ENCODE peak calls at places on chromosomes 11 and 22, in nine cellular contexts. U is right lobe of liver, W is PC-3, H is lower lobe of right lung, V is body of pancreas, Y is psoas muscle, I is mesendoderm, B is left ventricle myocardium inferior, M is cardiac muscle cell. Z is an unnamed sample. For H3K36me3, the result is how much of the 10 kb centered on the place peaks cover.

GRCh38 chr11:3163241-3163981 is 1.7 kb downstream of the OSBPL5 start:
- DNase-seq in U (peak), W (no peak), H (peak), V (no peak), Y (peak), I (peak), B (peak), M (no peak), Z (no peak)

GRCh38 chr11:68961245-68961644 is 19.5 kb downstream of the MRGPRD start:
- DNase-seq in U (no peak), W (peak), H (peak), V (no peak), Y (no peak), I (no peak), B (no peak), M (no peak), Z (no peak)

GRCh38 chr11:82229346-82229745 is 504.3 kb downstream of the FAM181B start:
- DNase-seq in U (no peak), W (peak), H (no peak), V (no peak), Y (no peak), I (peak), B (no peak), M (peak), Z (no peak)

GRCh38 chr11:18324381-18324780 is 2.0 kb downstream of the GTF2H1 start:
- DNase-seq in U (no peak), W (no peak), H (no peak), V (no peak), Y (no peak), I (peak), B (no peak), M (no peak), Z (no peak)

GRCh38 chr22:43631846-43632245 is 180.3 kb downstream of the EFCAB6 start:
- DNase-seq in U (no peak), W (no peak), H (no peak), V (no peak), Y (no peak), I (no peak), B (no peak), M (no peak), Z (no peak)

GRCh38 chr22:32992821-32993220 is 65.4 kb downstream of the SYN3 start:
- DNase-seq in U (no peak), W (no peak), H (no peak), V (no peak), Y (no peak), I (no peak), B (no peak), M (no peak), Z (no peak)

GRCh38 chr11:123801765-123802164 is 4.4 kb downstream of the OR6M1 start:
- DNase-seq in U (no peak), W (no peak), H (no peak), V (no peak), Y (no peak), I (no peak), B (no peak), M (no peak), Z (no peak)

GRCh38 chr11:66850235-66850587 is 6.7 kb upstream of the LRFN4 start:
- DNase-seq in U (no peak), W (no peak), H (no peak), V (no peak), Y (no peak), I (no peak), B (no peak), M (no peak), Z (no peak)

GRCh38 chr11:73454987-73455386 is 78.8 kb downstream of the RELT start:
- DNase-seq in U (no peak), W (no peak), H (no peak), V (no peak), Y (no peak), I (no peak), B (no peak), M (no peak), Z (no peak)

GRCh38 chr11:111631666-111632039 is 29.4 kb downstream of the SIK2 start:
- DNase-seq in U (no peak), W (peak), H (no peak), V (no peak), Y (no peak), I (peak), B (no peak), M (peak), Z (no peak)

GRCh38 chr11:77590194-77590591 is 440 bp downstream of the AQP11 start:
- DNase-seq in U (peak), W (peak), H (no peak), V (peak), Y (no peak), I (peak), B (peak), M (peak), Z (peak)

GRCh38 chr22:36594569-36594968 is 65.6 kb upstream of the EIF3D start:
- DNase-seq in U (no peak), W (no peak), H (no peak), V (no peak), Y (no peak), I (no peak), B (no peak), M (no peak), Z (no peak)

GRCh38 chr22:33921576-33922181 is 1.4 kb upstream of the LARGE1 start:
- DNase-seq in U (peak), W (no peak), H (peak), V (peak), Y (peak), I (peak), B (peak), M (peak), Z (peak)

GRCh38 chr22:36298601-36299000 is 45.7 kb downstream of the APOL1 start:
- DNase-seq in U (no peak), W (no peak), H (no peak), V (no peak), Y (no peak), I (no peak), B (no peak), M (no peak), Z (no peak)

GRCh38 chr11:225734-226453 is 10.2 kb downstream of the SIRT3 start:
- DNase-seq in U (no peak), W (no peak), H (no peak), V (no peak), Y (no peak), I (no peak), B (no peak), M (peak), Z (peak)

GRCh38 chr22:19756288-19757128 is 4.1 kb upstream of the TBX1 start:
- DNase-seq in U (peak), W (peak), H (peak), V (peak), Y (no peak), I (peak), B (no peak), M (no peak), Z (peak)

GRCh38 chr11:88101881-88102594 is 73.2 kb downstream of the RAB38 start:
- DNase-seq in U (no peak), W (no peak), H (no peak), V (no peak), Y (no peak), I (no peak), B (no peak), M (no peak), Z (no peak)

GRCh38 chr22:20429254-20430100 is 8.1 kb downstream of the SCARF2 start:
- DNase-seq in U (peak), W (no peak), H (peak), V (peak), Y (no peak), I (peak), B (peak), M (no peak), Z (no peak)

GRCh38 chr22:43094551-43094950 is 5.4 kb upstream of the TTLL1 start:
- DNase-seq in U (no peak), W (no peak), H (no peak), V (no peak), Y (no peak), I (no peak), B (no peak), M (no peak), Z (no peak)

GRCh38 chr11:109421981-109422590 is at the start of gene C11orf87:
- DNase-seq in U (no peak), W (no peak), H (peak), V (no peak), Y (no peak), I (peak), B (no peak), M (peak), Z (peak)

GRCh38 chr11:101436511-101437142 is 147.2 kb downstream of the TRPC6 start:
- DNase-seq in U (no peak), W (peak), H (no peak), V (peak), Y (no peak), I (peak), B (no peak), M (peak), Z (peak)

GRCh38 chr11:9276571-9276970 is 11.4 kb upstream of the DENND5A start:
- DNase-seq in U (no peak), W (peak), H (no peak), V (no peak), Y (no peak), I (no peak), B (no peak), M (no peak), Z (peak)

GRCh38 chr11:1874406-1875092 is 17.1 kb downstream of the PRR33 start:
- DNase-seq in U (peak), W (no peak), H (peak), V (no peak), Y (peak), I (no peak), B (peak), M (no peak), Z (no peak)

GRCh38 chr11:46903846-46904245 is 14.5 kb downstream of the LRP4 start:
- DNase-seq in U (no peak), W (no peak), H (no peak), V (no peak), Y (no peak), I (no peak), B (peak), M (no peak), Z (no peak)

GRCh38 chr22:42685941-42686666 is 34.6 kb downstream of the A4GALT start:
- DNase-seq in U (no peak), W (no peak), H (no peak), V (no peak), Y (peak), I (no peak), B (peak), M (no peak), Z (no peak)

GRCh38 chr11:16669799-16670415 is 68.5 kb upstream of the C11orf58 start:
- DNase-seq in U (no peak), W (peak), H (no peak), V (no peak), Y (no peak), I (peak), B (no peak), M (peak), Z (no peak)

GRCh38 chr11:66902486-66903177 is 45.8 kb downstream of the LRFN4 start:
- DNase-seq in U (no peak), W (no peak), H (no peak), V (no peak), Y (no peak), I (no peak), B (no peak), M (no peak), Z (no peak)

GRCh38 chr11:31059529-31059928 is 310.0 kb downstream of the DCDC1 start:
- DNase-seq in U (no peak), W (no peak), H (no peak), V (no peak), Y (no peak), I (no peak), B (no peak), M (no peak), Z (no peak)

GRCh38 chr11:104841185-104841584 is 57.1 kb downstream of the CASP12 start:
- DNase-seq in U (no peak), W (no peak), H (no peak), V (no peak), Y (no peak), I (peak), B (no peak), M (no peak), Z (no peak)

GRCh38 chr11:28969832-28970231 is 861.6 kb downstream of the METTL15 start:
- DNase-seq in U (no peak), W (no peak), H (no peak), V (no peak), Y (no peak), I (peak), B (no peak), M (no peak), Z (no peak)

GRCh38 chr11:2587132-2587930 is 112.5 kb downstream of the KCNQ1OT1 start:
- DNase-seq in U (no peak), W (no peak), H (peak), V (peak), Y (peak), I (no peak), B (peak), M (no peak), Z (peak)

GRCh38 chr11:43282607-43283440 is 29.0 kb upstream of the API5 start:
- DNase-seq in U (peak), W (peak), H (peak), V (peak), Y (no peak), I (peak), B (peak), M (peak), Z (peak)

GRCh38 chr11:76259299-76259908 is 53.1 kb upstream of the WNT11 start:
- DNase-seq in U (no peak), W (peak), H (no peak), V (no peak), Y (no peak), I (no peak), B (no peak), M (no peak), Z (no peak)

GRCh38 chr11:118274184-118274583 is 10.1 kb upstream of the MPZL2 start:
- DNase-seq in U (no peak), W (peak), H (no peak), V (no peak), Y (no peak), I (no peak), B (no peak), M (no peak), Z (no peak)
- H3K27ac ChIP-seq in U (no peak), W (no peak), H (no peak), V (no peak), Y (no peak), I (no peak), B (no peak), M (no peak), Z (no peak)

GRCh38 chr11:12160680-12161079 is 50.3 kb downstream of the MICAL2 start:
- DNase-seq in U (no peak), W (no peak), H (peak), V (no peak), Y (no peak), I (no peak), B (no peak), M (peak), Z (peak)
- H3K36me3 ChIP-seq in U (under half), W (under half), H (under half), V (under half), Y (under half), I (under half), B (under half), M (under half), Z (under half)

GRCh38 chr11:114237321-114238280 is 58.6 kb upstream of the NNMT start:
- DNase-seq in U (no peak), W (peak), H (no peak), V (no peak), Y (no peak), I (no peak), B (no peak), M (no peak), Z (no peak)

GRCh38 chr11:114236829-114237228 is 59.4 kb upstream of the NNMT start:
- DNase-seq in U (no peak), W (no peak), H (no peak), V (no peak), Y (no peak), I (no peak), B (no peak), M (peak), Z (no peak)

GRCh38 chr11:114243461-114244372 is 52.5 kb upstream of the NNMT start:
- DNase-seq in U (no peak), W (no peak), H (no peak), V (no peak), Y (peak), I (no peak), B (peak), M (no peak), Z (no peak)

GRCh38 chr11:114242032-114242431 is 54.2 kb upstream of the NNMT start:
- DNase-seq in U (no peak), W (no peak), H (no peak), V (no peak), Y (no peak), I (no peak), B (no peak), M (no peak), Z (no peak)

DNA sequence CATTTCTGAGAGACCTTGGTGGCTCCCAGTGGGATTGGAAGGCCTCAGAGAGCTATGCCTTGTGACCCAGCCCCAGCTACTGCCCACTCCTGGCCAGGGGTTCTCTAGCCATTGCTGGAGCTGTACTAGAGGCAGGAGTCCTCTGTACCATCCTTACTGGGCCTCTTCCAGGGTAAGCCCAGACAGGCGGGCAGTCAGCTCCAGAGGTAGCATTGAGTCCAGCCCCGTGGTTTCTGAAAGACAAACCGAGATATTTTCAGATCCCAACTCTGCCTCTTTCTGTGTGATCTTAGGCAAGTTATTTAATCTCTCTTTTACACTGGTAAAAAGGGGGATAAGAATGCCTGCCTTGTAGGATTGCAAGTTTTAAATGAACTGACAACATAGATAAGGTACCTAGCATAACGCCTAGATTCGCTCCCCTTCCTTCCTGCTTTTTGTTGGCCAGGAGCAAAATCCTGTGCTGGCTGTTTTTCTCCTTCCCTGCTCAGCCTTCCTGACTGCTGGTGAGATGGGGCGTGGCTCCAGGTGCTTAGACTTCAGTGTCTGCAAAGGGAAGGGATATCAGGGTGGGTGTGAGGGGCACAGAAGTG is 56.5 kb upstream of the NNMT start:
- DNase-seq in U (no peak), W (no peak), H (no peak), V (no peak), Y (no peak), I (no peak), B (no peak), M (no peak), Z (no peak)
- H3K27ac ChIP-seq in U (no peak), W (no peak), H (no peak), V (no peak), Y (peak), I (no peak), B (peak), M (no peak), Z (peak)

GRCh38 chr11:65623177-65623576 is 7.6 kb downstream of the PCNX3 start:
- DNase-seq in U (no peak), W (no peak), H (no peak), V (no peak), Y (no peak), I (no peak), B (no peak), M (no peak), Z (no peak)
- H3K36me3 ChIP-seq in U (under half), W (half or more), H (half or more), V (under half), Y (under half), I (under half), B (half or more), M (under half), Z (half or more)

GRCh38 chr11:116605543-116605942 is 167.2 kb downstream of the BUD13 start:
- DNase-seq in U (peak), W (peak), H (no peak), V (peak), Y (no peak), I (peak), B (no peak), M (peak), Z (peak)

GRCh38 chr11:116603783-116604323 is 168.9 kb downstream of the BUD13 start:
- DNase-seq in U (no peak), W (no peak), H (no peak), V (no peak), Y (no peak), I (no peak), B (no peak), M (no peak), Z (peak)

GRCh38 chr11:116607027-116607426 is 165.8 kb downstream of the BUD13 start:
- DNase-seq in U (no peak), W (no peak), H (no peak), V (no peak), Y (no peak), I (no peak), B (no peak), M (no peak), Z (peak)

GRCh38 chr11:116602637-116602942 is 170.2 kb downstream of the BUD13 start:
- DNase-seq in U (no peak), W (no peak), H (no peak), V (no peak), Y (no peak), I (peak), B (no peak), M (peak), Z (peak)

DNA sequence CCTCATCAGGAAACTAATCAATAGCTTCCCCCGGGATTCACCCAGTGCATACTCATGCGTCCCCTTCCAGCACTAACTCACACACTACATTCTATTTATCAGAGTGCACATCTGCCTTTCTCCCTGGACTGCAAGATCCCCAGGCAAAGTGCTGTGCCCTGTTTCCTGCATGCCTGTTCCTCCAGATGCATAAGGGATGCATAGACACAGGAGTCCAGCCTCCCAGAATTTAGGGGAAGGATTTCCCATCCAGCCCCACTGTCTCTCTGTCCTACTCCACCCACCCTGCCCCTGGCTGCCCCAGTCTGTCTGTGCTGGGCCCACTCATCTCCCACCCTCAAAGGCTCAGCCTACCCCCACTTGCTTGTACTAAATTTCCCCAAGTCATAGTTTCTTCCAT is 166.7 kb downstream of the BUD13 start:
- DNase-seq in U (no peak), W (no peak), H (no peak), V (no peak), Y (no peak), I (no peak), B (no peak), M (no peak), Z (peak)
- H3K27ac ChIP-seq in U (no peak), W (no peak), H (no peak), V (no peak), Y (no peak), I (no peak), B (no peak), M (no peak), Z (no peak)

GRCh38 chr22:46897246-46897623 is 134.8 kb downstream of the TBC1D22A start:
- DNase-seq in U (no peak), W (peak), H (no peak), V (no peak), Y (no peak), I (no peak), B (no peak), M (no peak), Z (no peak)

GRCh38 chr22:46896166-46896565 is 133.7 kb downstream of the TBC1D22A start:
- DNase-seq in U (no peak), W (no peak), H (no peak), V (no peak), Y (no peak), I (no peak), B (no peak), M (no peak), Z (no peak)

GRCh38 chr22:46895753-46896152 is 133.3 kb downstream of the TBC1D22A start:
- DNase-seq in U (no peak), W (no peak), H (no peak), V (no peak), Y (no peak), I (no peak), B (no peak), M (no peak), Z (no peak)

GRCh38 chr22:46894851-46895640 is 132.6 kb downstream of the TBC1D22A start:
- DNase-seq in U (no peak), W (no peak), H (no peak), V (no peak), Y (no peak), I (no peak), B (no peak), M (no peak), Z (no peak)

DNA sequence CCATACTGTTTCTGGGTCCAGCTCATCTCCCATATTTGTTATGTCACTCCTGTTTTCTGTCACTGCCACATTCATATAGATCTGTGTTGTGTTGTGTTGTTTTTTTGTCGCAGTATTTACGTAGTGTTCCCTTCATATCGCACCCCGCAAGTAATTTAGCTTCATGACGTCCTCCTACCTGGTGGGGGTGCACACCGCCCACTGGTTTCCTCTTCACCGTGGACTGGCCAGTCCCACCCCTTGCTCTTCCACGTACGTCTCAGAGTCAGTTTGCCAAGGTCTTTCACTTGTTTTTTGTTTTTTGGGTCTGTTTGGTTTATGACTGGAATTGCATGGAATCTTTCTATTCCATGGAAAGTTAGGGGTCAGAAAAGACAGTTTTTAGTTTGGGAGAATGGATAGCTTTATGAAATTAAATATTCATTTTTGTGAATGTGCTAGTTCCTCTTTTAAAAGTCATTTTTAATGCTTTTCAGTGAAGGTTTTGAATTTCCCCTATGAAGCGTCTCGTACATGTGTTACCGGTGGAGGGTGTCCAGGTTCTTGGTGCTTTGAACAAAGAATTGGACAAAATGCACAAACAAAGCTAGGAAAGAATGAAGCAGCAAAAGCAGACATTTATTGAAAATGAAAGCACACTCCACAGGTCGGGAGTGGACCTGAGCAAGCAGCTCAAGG is 134.3 kb downstream of the TBC1D22A start:
- DNase-seq in U (no peak), W (no peak), H (no peak), V (no peak), Y (no peak), I (no peak), B (no peak), M (no peak), Z (no peak)
- H3K36me3 ChIP-seq in U (under half), W (under half), H (under half), V (under half), Y (under half), I (under half), B (under half), M (under half), Z (under half)